ENCODE peak calls at places on chromosome 14, in eight cellular contexts. O is erythroblast, Y is A549, W is GM12892, H is stomach, A is body of pancreas, T is NB4, F is right lobe of liver. N is an unnamed sample.
A peak's percentile ranks its signal among the peaks of the same experiment; 100 is the strongest.

GRCh38 chr14:77148510-77149231 is 7.1 kb upstream of the ZDHHC22 start:
- DNase-seq in O (no peak), Y (no peak), W (no peak), H (no peak), A (no peak), T (no peak), F (no peak), N (no peak)

GRCh38 chr14:105053421-105053820 is 11.8 kb downstream of the GPR132 start:
- DNase-seq in O (no peak), Y (no peak), W (no peak), H (no peak), A (no peak), T (no peak), F (peak; percentile 8), N (no peak)

GRCh38 chr14:88516742-88517418 is 37.9 kb downstream of the PTPN21 start:
- DNase-seq in O (no peak), Y (no peak), W (no peak), H (no peak), A (peak; percentile 37), T (no peak), F (no peak), N (no peak)

GRCh38 chr14:64812412-64812811 is 67.3 kb downstream of the SPTB start:
- DNase-seq in O (peak; percentile 56), Y (no peak), W (no peak), H (peak; percentile 74), A (peak; percentile 84), T (no peak), F (no peak), N (no peak)

GRCh38 chr14:69879175-69880047 is at the start of gene SMOC1:
- DNase-seq in O (no peak), Y (peak; percentile 90), W (peak; percentile 54), H (peak; percentile 76), A (peak; percentile 82), T (no peak), F (peak; percentile 94), N (peak; percentile 39)

GRCh38 chr14:74621556-74621955 is 9.5 kb upstream of the LTBP2 start:
- DNase-seq in O (no peak), Y (no peak), W (no peak), H (no peak), A (no peak), T (no peak), F (no peak), N (no peak)

GRCh38 chr14:92646952-92647461 is 101.4 kb downstream of the LGMN start:
- DNase-seq in O (no peak), Y (no peak), W (no peak), H (no peak), A (no peak), T (no peak), F (no peak), N (no peak)

GRCh38 chr14:102810523-102810922 is 33.3 kb downstream of the TRAF3 start:
- DNase-seq in O (no peak), Y (no peak), W (no peak), H (no peak), A (no peak), T (no peak), F (no peak), N (no peak)

GRCh38 chr14:33791971-33792370 is 158.9 kb downstream of the EGLN3 start:
- DNase-seq in O (no peak), Y (no peak), W (no peak), H (no peak), A (no peak), T (no peak), F (no peak), N (no peak)

GRCh38 chr14:88522393-88522792 is 32.4 kb downstream of the PTPN21 start:
- DNase-seq in O (no peak), Y (no peak), W (no peak), H (no peak), A (no peak), T (no peak), F (no peak), N (no peak)

GRCh38 chr14:24062216-24062980 is 9.0 kb upstream of the CPNE6 start:
- DNase-seq in O (no peak), Y (no peak), W (peak; percentile 5), H (no peak), A (peak; percentile 74), T (no peak), F (no peak), N (peak; percentile 14)

GRCh38 chr14:91207008-91207407 is 37.5 kb downstream of the GPR68 start:
- DNase-seq in O (no peak), Y (no peak), W (no peak), H (no peak), A (no peak), T (no peak), F (no peak), N (no peak)

GRCh38 chr14:90381011-90381790 is 15.6 kb upstream of the CALM1 start:
- DNase-seq in O (peak; percentile 21), Y (no peak), W (no peak), H (peak; percentile 34), A (peak; percentile 64), T (no peak), F (no peak), N (no peak)

GRCh38 chr14:33839193-33840076 is 111.4 kb downstream of the EGLN3 start:
- DNase-seq in O (peak; percentile 54), Y (peak; percentile 40), W (no peak), H (peak; percentile 54), A (peak; percentile 62), T (peak; percentile 33), F (no peak), N (peak; percentile 51)

DNA sequence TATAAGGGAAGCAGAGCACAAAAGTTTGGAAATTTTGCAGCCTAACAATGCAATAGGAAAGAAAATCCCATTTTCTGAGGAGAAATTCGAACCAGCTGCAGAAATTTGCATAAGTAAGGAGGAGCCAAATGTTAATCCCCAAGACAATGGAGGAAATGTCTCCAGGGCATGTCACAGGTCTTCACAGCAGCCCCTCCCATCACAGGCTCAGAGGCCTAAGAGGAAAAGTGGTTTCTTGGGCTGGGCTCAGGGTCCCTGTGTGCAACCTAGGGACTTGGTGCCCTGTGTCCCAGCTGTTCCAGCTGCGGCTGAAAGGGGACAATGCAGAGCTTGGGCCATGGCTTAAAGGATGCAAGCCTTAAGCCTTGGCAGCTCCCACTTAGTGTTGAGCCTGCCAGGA is 190.0 kb downstream of the MDGA2 start:
- DNase-seq in O (no peak), Y (no peak), W (no peak), H (no peak), A (no peak), T (no peak), F (no peak), N (no peak)
- TF ChIP-seq POLR2A in O (no peak), Y (no peak), W (no peak), H (no peak), A (no peak), T (no peak), F (no peak), N (no peak)

DNA sequence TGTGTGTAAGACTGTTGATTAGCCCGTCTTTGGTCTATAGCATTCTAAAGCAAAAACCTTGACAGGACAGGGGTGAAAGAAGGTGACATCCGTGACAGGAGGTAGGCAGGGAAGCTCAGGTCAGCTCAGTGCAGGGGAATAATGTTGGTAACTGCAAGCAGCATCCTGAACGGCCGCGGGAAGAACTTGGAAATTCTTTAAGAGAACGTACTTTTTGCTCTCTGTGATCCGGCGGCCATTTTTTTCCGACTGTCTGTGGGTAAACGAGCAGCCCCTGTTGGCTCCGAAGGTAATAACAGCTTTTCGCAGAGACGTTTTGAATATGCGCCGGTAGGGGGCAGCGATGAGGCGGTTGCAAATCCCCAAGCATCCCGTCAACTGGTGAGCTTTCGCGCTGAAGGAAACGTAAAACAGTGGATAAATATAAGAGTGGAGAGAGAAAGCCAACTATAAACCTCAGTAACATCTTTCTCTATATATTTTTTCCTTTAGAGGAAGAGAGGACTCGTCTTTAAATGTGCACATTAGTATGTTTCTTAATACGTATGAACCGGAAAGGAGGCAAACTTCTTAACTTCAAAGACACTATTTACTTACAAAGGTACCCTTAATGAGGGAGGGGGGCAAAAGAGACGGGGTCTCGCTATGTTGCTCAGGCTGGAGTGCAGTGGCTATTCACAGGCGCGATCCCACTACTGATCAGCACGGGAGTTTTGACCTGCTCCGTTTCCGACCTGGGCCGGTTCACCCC is 9.5 kb upstream of the NEMF start:
- DNase-seq in O (peak; percentile 93), Y (peak; percentile 56), W (no peak), H (peak; percentile 87), A (peak; percentile 85), T (peak; percentile 90), F (peak; percentile 80), N (peak; percentile 90)
- TF ChIP-seq POLR2A in O (peak; percentile 69), Y (no peak), W (peak; percentile 15), H (no peak), A (no peak), T (no peak), F (no peak), N (peak; percentile 24)

DNA sequence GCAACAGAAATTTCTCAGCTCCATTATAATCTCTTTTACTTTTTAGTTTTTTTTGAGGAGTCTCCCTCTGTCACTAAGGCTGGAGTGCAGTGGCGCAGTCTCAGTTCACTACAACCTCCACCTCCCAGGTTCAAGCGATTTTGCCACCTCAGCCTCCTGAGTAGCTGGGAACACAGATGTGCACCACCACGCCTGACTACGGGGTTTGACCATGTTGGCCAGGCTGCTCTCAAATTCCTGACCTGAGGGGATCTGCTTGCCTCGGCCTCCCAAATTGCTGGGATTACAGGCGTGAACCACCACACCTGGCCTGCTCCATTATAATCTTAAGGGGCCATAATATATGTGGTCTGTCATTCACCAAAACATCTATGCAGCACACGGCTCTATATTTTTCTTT is 23.4 kb downstream of the HNRNPC start:
- DNase-seq in O (no peak), Y (no peak), W (no peak), H (no peak), A (no peak), T (no peak), F (peak; percentile 38), N (no peak)
- TF ChIP-seq POLR2A in O (no peak), Y (no peak), W (peak; percentile 69), H (no peak), A (no peak), T (no peak), F (no peak), N (no peak)

GRCh38 chr14:61183486-61183885 is 97.7 kb downstream of the TMEM30B start:
- DNase-seq in O (no peak), Y (no peak), W (no peak), H (no peak), A (no peak), T (no peak), F (no peak), N (no peak)
- TF ChIP-seq POLR2A in O (no peak), Y (no peak), W (no peak), H (no peak), A (no peak), T (no peak), F (no peak), N (no peak)

GRCh38 chr14:100305446-100306255 is 593 bp downstream of the SLC25A29 start:
- DNase-seq in O (no peak), Y (peak; percentile 24), W (no peak), H (peak; percentile 43), A (peak; percentile 33), T (peak; percentile 79), F (no peak), N (peak; percentile 73)

GRCh38 chr14:100306506-100307214 is 416 bp upstream of the SLC25A29 start:
- DNase-seq in O (peak; percentile 87), Y (peak; percentile 87), W (peak; percentile 95), H (peak; percentile 90), A (peak; percentile 93), T (peak; percentile 93), F (peak; percentile 91), N (peak; percentile 86)

GRCh38 chr14:100307215-100308111 is 1.2 kb upstream of the SLC25A29 start:
- DNase-seq in O (no peak), Y (no peak), W (no peak), H (peak; percentile 46), A (peak; percentile 43), T (peak; percentile 32), F (peak; percentile 63), N (no peak)

GRCh38 chr14:100304825-100305445 is 1.3 kb downstream of the SLC25A29 start:
- DNase-seq in O (peak; percentile 49), Y (peak; percentile 36), W (no peak), H (peak; percentile 88), A (peak; percentile 88), T (peak; percentile 40), F (peak; percentile 74), N (peak; percentile 76)

GRCh38 chr14:100306256-100306505 is at the start of gene SLC25A29:
- DNase-seq in O (no peak), Y (no peak), W (no peak), H (no peak), A (no peak), T (no peak), F (no peak), N (no peak)
- TF ChIP-seq POLR2A in O (no peak), Y (no peak), W (peak; percentile 44), H (no peak), A (peak; percentile 33), T (peak; percentile 42), F (peak; percentile 65), N (peak; percentile 80)